ENCODE peak calls at places on chromosomes 16 and 17, in seven cellular contexts. N, L, K, R, M, U and D are unnamed samples.
A peak's percentile ranks its signal among the peaks of the same experiment; 100 is the strongest.

GRCh38 chr17:57862410-57862989 is 12.7 kb upstream of the MRPS23 start:
- DNase-seq in N (no peak), L (no peak), K (no peak), R (no peak), M (no peak), U (no peak), D (no peak)

GRCh38 chr16:57325458-57325857 is 33.1 kb upstream of the CCL22 start:
- DNase-seq in N (no peak), L (no peak), K (no peak), R (no peak), M (no peak), U (no peak), D (no peak)

GRCh38 chr16:70717817-70718216 is 32.0 kb upstream of the MTSS2 start:
- DNase-seq in N (peak; percentile 46), L (no peak), K (no peak), R (no peak), M (no peak), U (no peak), D (no peak)

GRCh38 chr17:75173526-75173925 is 9.2 kb downstream of the SUMO2 start:
- DNase-seq in N (no peak), L (no peak), K (no peak), R (no peak), M (no peak), U (no peak), D (no peak)

GRCh38 chr17:77737442-77738265 is 220.8 kb upstream of the TNRC6C start:
- DNase-seq in N (no peak), L (peak; percentile 2), K (no peak), R (no peak), M (no peak), U (no peak), D (no peak)

GRCh38 chr17:67717192-67717623 is 528 bp upstream of the NOL11 start:
- DNase-seq in N (no peak), L (no peak), K (no peak), R (no peak), M (no peak), U (no peak), D (no peak)

GRCh38 chr17:78736526-78737079 is 45.5 kb downstream of the CYTH1 start:
- DNase-seq in N (peak; percentile 54), L (peak; percentile 58), K (no peak), R (no peak), M (no peak), U (no peak), D (no peak)

GRCh38 chr17:29838961-29839360 is 91.1 kb downstream of the SSH2 start:
- DNase-seq in N (peak; percentile 47), L (no peak), K (no peak), R (no peak), M (no peak), U (no peak), D (no peak)

GRCh38 chr17:32185875-32186274 is 43.6 kb downstream of the RHOT1 start:
- DNase-seq in N (no peak), L (no peak), K (no peak), R (no peak), M (no peak), U (no peak), D (no peak)

GRCh38 chr17:83136931-83137330 is 57.5 kb downstream of the METRNL start:
- DNase-seq in N (no peak), L (no peak), K (no peak), R (no peak), M (no peak), U (no peak), D (no peak)

GRCh38 chr17:67619555-67619954 is 98.2 kb upstream of the NOL11 start:
- DNase-seq in N (no peak), L (no peak), K (no peak), R (no peak), M (no peak), U (no peak), D (no peak)

GRCh38 chr17:57255182-57255775 is 1.0 kb upstream of the MSI2 start:
- DNase-seq in N (no peak), L (no peak), K (no peak), R (no peak), M (no peak), U (no peak), D (no peak)

GRCh38 chr17:2982854-2983636 is 80.4 kb downstream of the OR1D5 start:
- DNase-seq in N (peak; percentile 64), L (no peak), K (no peak), R (no peak), M (peak; percentile 81), U (peak; percentile 52), D (peak; percentile 75)

GRCh38 chr17:7220593-7221280 is 999 bp downstream of the ACADVL start:
- DNase-seq in N (peak; percentile 66), L (peak; percentile 51), K (no peak), R (peak; percentile 33), M (no peak), U (no peak), D (no peak)

GRCh38 chr17:82613283-82614094 is 34.8 kb downstream of the WDR45B start:
- DNase-seq in N (no peak), L (no peak), K (no peak), R (no peak), M (no peak), U (no peak), D (no peak)

GRCh38 chr16:67180166-67180565 is 3.6 kb downstream of the MATCAP1 start:
- DNase-seq in N (no peak), L (no peak), K (no peak), R (no peak), M (no peak), U (no peak), D (no peak)

GRCh38 chr17:79654350-79654959 is 43.6 kb upstream of the RBFOX3 start:
- DNase-seq in N (no peak), L (no peak), K (no peak), R (no peak), M (no peak), U (no peak), D (no peak)

GRCh38 chr17:9360610-9361571 is 214.7 kb downstream of the STX8 start:
- DNase-seq in N (peak; percentile 95), L (no peak), K (no peak), R (no peak), M (no peak), U (no peak), D (peak; percentile 67)

GRCh38 chr16:87955302-87956168 is 4.3 kb downstream of the BANP start:
- DNase-seq in N (peak; percentile 31), L (no peak), K (no peak), R (no peak), M (no peak), U (no peak), D (no peak)

GRCh38 chr17:42403150-42403549 is 14.9 kb upstream of the STAT3 start:
- DNase-seq in N (no peak), L (peak; percentile 32), K (no peak), R (no peak), M (no peak), U (no peak), D (no peak)

GRCh38 chr17:1645207-1646171 is at the start of gene SCARF1:
- DNase-seq in N (no peak), L (no peak), K (no peak), R (no peak), M (no peak), U (no peak), D (no peak)

GRCh38 chr17:39704821-39705551 is 5.1 kb downstream of the ERBB2 start:
- DNase-seq in N (peak; percentile 19), L (no peak), K (no peak), R (no peak), M (no peak), U (no peak), D (peak; percentile 11)

GRCh38 chr16:66471696-66472393 is 44.8 kb downstream of the BEAN1 start:
- DNase-seq in N (no peak), L (no peak), K (no peak), R (no peak), M (no peak), U (no peak), D (no peak)

GRCh38 chr17:18916816-18917496 is 35.0 kb upstream of the SLC5A10 start:
- DNase-seq in N (no peak), L (no peak), K (no peak), R (no peak), M (no peak), U (no peak), D (peak; percentile 10)

GRCh38 chr16:12557808-12558207 is 245.9 kb downstream of the CPPED1 start:
- DNase-seq in N (no peak), L (no peak), K (no peak), R (no peak), M (no peak), U (no peak), D (no peak)

GRCh38 chr17:75516255-75516618 is at the start of gene TSEN54:
- DNase-seq in N (peak; percentile 83), L (peak; percentile 93), K (peak; percentile 94), R (peak; percentile 97), M (peak; percentile 43), U (peak; percentile 93), D (peak; percentile 57)